ENCODE peak calls at places on chromosomes 4 and X, in eight cellular contexts. J is suprapubic skin; G is sigmoid colon; L is lower lobe of right lung; P is MM.1S; W is psoas muscle; N is CD8-positive, alpha-beta T cell; M is uterus. D is an unnamed sample. For H3K27me3, the result is how much of the 10 kb centered on the place peaks cover.

GRCh38 chr4:78951862-78952472 is 12.7 kb upstream of the PAQR3 start:
- DNase-seq in L (no peak), P (peak), M (no peak), J (no peak), G (no peak), W (no peak), N (no peak), D (no peak)

GRCh38 chrX:18617351-18617750 is 54.6 kb downstream of the RS1 start:
- DNase-seq in J (no peak), N (no peak), W (no peak), M (no peak), G (no peak), P (no peak), L (no peak), D (peak)

GRCh38 chr4:101217353-101218031 is 129.8 kb downstream of the PPP3CA start:
- DNase-seq in G (no peak), M (no peak), P (no peak), W (no peak), L (no peak), J (no peak), N (no peak), D (no peak)

GRCh38 chrX:25206761-25207160 is 191.0 kb upstream of the ARX start:
- DNase-seq in W (no peak), M (no peak), N (no peak), J (no peak), L (no peak), P (no peak), G (no peak), D (peak)

GRCh38 chrX:103687073-103687695 is 685 bp upstream of the MORF4L2 start:
- DNase-seq in L (peak), N (peak), J (peak), P (peak), M (peak), G (peak), W (peak), D (peak)

GRCh38 chr4:26131053-26131452 is 189.8 kb upstream of the RBPJ start:
- DNase-seq in G (no peak), N (no peak), J (no peak), W (no peak), L (no peak), P (no peak), M (no peak), D (no peak)

GRCh38 chrX:135740683-135741149 is 27.3 kb downstream of the CT45A3 start:
- DNase-seq in M (no peak), L (no peak), N (peak), J (no peak), W (no peak), G (no peak), P (peak), D (no peak)

GRCh38 chr4:56937262-56937661 is 29.6 kb downstream of the REST start:
- DNase-seq in N (no peak), P (no peak), G (no peak), W (no peak), J (no peak), M (no peak), L (no peak), D (peak)

GRCh38 chr4:55308071-55308470 is 38.0 kb upstream of the SRD5A3 start:
- DNase-seq in J (no peak), G (no peak), N (no peak), M (no peak), P (no peak), L (no peak), W (no peak), D (no peak)

GRCh38 chrX:63466690-63467089 is 115.6 kb upstream of the SPIN4 start:
- DNase-seq in G (no peak), J (no peak), N (no peak), W (no peak), P (no peak), M (no peak), L (no peak), D (no peak)

GRCh38 chr4:78599931-78600375 is 48.4 kb downstream of the ANXA3 start:
- DNase-seq in W (no peak), G (no peak), J (no peak), L (no peak), N (no peak), P (no peak), M (no peak), D (no peak)

GRCh38 chr4:6885953-6886557 is 23.6 kb upstream of the TBC1D14 start:
- DNase-seq in G (peak), J (no peak), P (no peak), W (peak), N (no peak), M (peak), L (peak), D (peak)
- TF ChIP-seq CTCF in G (no peak), J (no peak), P (no peak), W (peak), N (no peak), M (peak), L (peak), D (peak)

DNA sequence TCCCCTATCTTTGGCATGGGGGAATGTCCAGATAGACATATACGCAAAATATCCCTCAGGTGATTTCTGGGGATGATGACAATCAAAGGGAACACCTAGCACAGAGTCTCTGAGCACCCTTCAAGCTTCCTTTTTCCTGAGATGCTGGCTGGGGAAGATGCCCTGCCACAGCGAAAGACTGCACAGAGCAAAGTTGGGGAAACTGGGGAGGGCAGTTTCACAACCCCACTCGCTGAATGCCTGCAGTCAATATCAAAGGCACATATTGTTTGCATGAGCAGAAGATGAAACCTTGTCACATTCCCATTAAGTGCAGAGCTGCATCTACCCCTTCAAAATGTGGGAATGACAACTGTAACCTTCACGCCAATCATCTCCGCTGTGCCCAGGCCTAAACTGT is 2.6 kb downstream of the GPC4 start:
- DNase-seq in W (no peak), P (no peak), G (no peak), L (no peak), N (no peak), M (no peak), J (no peak), D (no peak)
- H3K4me3 ChIP-seq in W (peak), P (no peak), G (peak), L (peak), N (no peak), M (no peak), J (peak), D (peak)

GRCh38 chr4:94763005-94763404 is 5.2 kb downstream of the BMPR1B start:
- DNase-seq in G (no peak), J (no peak), N (no peak), P (no peak), M (no peak), W (no peak), L (no peak), D (no peak)
- H3K27me3 ChIP-seq in G (under half), J (under half), N (under half), P (under half), M (under half), W (under half), L (under half), D (under half)

DNA sequence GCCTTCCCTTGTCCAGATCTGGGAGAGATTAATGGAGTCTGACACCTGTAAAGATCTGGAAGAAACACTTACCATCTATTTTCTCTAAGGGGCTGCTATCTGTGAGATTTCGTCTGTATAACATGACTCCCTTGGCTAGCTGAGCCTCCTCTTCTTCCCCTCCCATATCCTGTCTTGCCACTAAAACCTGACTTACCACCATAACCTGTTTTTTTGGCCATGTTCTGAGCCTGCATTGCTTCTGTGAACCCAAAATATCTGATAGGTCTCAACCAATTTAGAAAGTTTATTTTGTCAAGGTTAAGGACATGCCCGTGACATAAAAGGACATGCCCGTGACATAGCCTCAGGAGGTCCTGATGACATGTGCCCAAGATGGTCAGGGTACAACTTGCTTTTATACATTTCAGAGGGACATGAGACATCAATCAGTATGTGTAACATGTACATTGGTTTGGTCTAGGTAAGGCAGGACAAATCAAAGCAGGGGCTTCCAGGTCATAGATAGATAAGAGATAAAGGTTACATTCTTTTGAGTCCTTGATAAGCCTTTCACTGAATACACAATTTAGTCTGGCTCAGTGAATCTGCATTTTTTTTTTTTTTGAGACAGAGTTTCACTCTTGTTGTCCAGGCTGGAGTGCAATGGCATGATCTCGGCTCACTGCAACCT is 11.4 kb downstream of the MGST2 start:
- DNase-seq in G (no peak), L (no peak), N (no peak), W (no peak), M (no peak), J (no peak), P (no peak), D (no peak)
- TF ChIP-seq CTCF in G (no peak), L (no peak), N (no peak), W (no peak), M (no peak), J (no peak), P (no peak), D (no peak)

D was measured in kidney epithelial cell.